ENCODE peak calls at places on chromosomes 2 and 18, in nine cellular contexts. J is SJSA1, X is astrocyte of the spinal cord, N is IMR-90, W is BE2C, S is body of pancreas, F is right cardiac atrium, Q is GM06990, H is AG04449. O is an unnamed sample.
A peak's percentile ranks its signal among the peaks of the same experiment; 100 is the strongest.

GRCh38 chr2:10036095-10036879 is 7.1 kb upstream of the KLF11 start:
- DNase-seq in J (peak; percentile 85), X (peak; percentile 59), N (peak; percentile 63), W (no peak), S (peak; percentile 92), F (peak; percentile 87), Q (no peak), H (peak; percentile 31), O (peak; percentile 39)

GRCh38 chr2:62831729-62832128 is 126.2 kb downstream of the EHBP1 start:
- DNase-seq in J (no peak), X (no peak), N (no peak), W (no peak), S (no peak), F (no peak), Q (peak; percentile 9), H (no peak), O (no peak)

GRCh38 chr2:96374211-96374951 is 38.8 kb downstream of the NCAPH start:
- DNase-seq in J (no peak), X (peak; percentile 20), N (peak; percentile 39), W (peak; percentile 61), S (peak; percentile 82), F (peak; percentile 79), Q (no peak), H (no peak), O (no peak)

GRCh38 chr18:22674300-22674699 is 256.6 kb upstream of the CTAGE1 start:
- DNase-seq in J (peak; percentile 65), X (peak; percentile 96), N (peak; percentile 94), W (no peak), S (no peak), F (no peak), Q (no peak), H (peak; percentile 80), O (peak; percentile 91)

GRCh38 chr2:240970104-240970503 is 28.3 kb upstream of the SNED1 start:
- DNase-seq in J (no peak), X (no peak), N (no peak), W (no peak), S (no peak), F (no peak), Q (no peak), H (no peak), O (no peak)

GRCh38 chr18:63684718-63685117 is 18.0 kb upstream of the SERPINB11 start:
- DNase-seq in J (no peak), X (no peak), N (no peak), W (no peak), S (no peak), F (no peak), Q (no peak), H (no peak), O (no peak)

GRCh38 chr2:143205106-143205764 is 76.0 kb downstream of the ARHGAP15 start:
- DNase-seq in J (no peak), X (peak; percentile 3), N (peak; percentile 8), W (no peak), S (no peak), F (no peak), Q (no peak), H (no peak), O (peak; percentile 13)

GRCh38 chr2:74535440-74535965 is 5.8 kb downstream of the HTRA2 start:
- DNase-seq in J (no peak), X (no peak), N (no peak), W (no peak), S (no peak), F (no peak), Q (no peak), H (no peak), O (no peak)

GRCh38 chr2:9288681-9289338 is 82.2 kb downstream of the ASAP2 start:
- DNase-seq in J (no peak), X (no peak), N (peak; percentile 44), W (no peak), S (no peak), F (no peak), Q (no peak), H (no peak), O (no peak)

GRCh38 chr18:9147440-9148238 is 11.1 kb downstream of the ANKRD12 start:
- DNase-seq in J (no peak), X (peak; percentile 79), N (peak; percentile 81), W (peak; percentile 14), S (peak; percentile 60), F (no peak), Q (peak; percentile 73), H (peak; percentile 28), O (peak; percentile 85)

GRCh38 chr18:23059541-23060465 is 75.5 kb upstream of the CABLES1 start:
- DNase-seq in J (no peak), X (no peak), N (peak; percentile 26), W (no peak), S (no peak), F (no peak), Q (no peak), H (no peak), O (peak; percentile 30)

GRCh38 chr2:157107460-157107859 is 150.0 kb upstream of the GALNT5 start:
- DNase-seq in J (no peak), X (no peak), N (no peak), W (no peak), S (no peak), F (no peak), Q (no peak), H (no peak), O (no peak)

GRCh38 chr18:46859855-46860254 is 57.5 kb downstream of the PIAS2 start:
- DNase-seq in J (no peak), X (peak; percentile 54), N (peak; percentile 46), W (no peak), S (no peak), F (no peak), Q (peak; percentile 29), H (no peak), O (peak; percentile 7)

GRCh38 chr2:215950009-215950408 is 63.3 kb downstream of the MREG start:
- DNase-seq in J (no peak), X (peak; percentile 70), N (peak; percentile 67), W (no peak), S (no peak), F (no peak), Q (peak; percentile 22), H (no peak), O (peak; percentile 49)

GRCh38 chr2:151553-152328 is 105.4 kb upstream of the FAM110C start:
- DNase-seq in J (no peak), X (no peak), N (no peak), W (no peak), S (no peak), F (no peak), Q (no peak), H (no peak), O (no peak)
- H3K4me3 ChIP-seq in J (no peak overlapping the region), X (no peak overlapping the region), N (no peak overlapping the region), W (no peak overlapping the region), S (no peak overlapping the region), F (no peak overlapping the region), Q (no peak overlapping the region), H (no peak overlapping the region), O (no peak overlapping the region)

DNA sequence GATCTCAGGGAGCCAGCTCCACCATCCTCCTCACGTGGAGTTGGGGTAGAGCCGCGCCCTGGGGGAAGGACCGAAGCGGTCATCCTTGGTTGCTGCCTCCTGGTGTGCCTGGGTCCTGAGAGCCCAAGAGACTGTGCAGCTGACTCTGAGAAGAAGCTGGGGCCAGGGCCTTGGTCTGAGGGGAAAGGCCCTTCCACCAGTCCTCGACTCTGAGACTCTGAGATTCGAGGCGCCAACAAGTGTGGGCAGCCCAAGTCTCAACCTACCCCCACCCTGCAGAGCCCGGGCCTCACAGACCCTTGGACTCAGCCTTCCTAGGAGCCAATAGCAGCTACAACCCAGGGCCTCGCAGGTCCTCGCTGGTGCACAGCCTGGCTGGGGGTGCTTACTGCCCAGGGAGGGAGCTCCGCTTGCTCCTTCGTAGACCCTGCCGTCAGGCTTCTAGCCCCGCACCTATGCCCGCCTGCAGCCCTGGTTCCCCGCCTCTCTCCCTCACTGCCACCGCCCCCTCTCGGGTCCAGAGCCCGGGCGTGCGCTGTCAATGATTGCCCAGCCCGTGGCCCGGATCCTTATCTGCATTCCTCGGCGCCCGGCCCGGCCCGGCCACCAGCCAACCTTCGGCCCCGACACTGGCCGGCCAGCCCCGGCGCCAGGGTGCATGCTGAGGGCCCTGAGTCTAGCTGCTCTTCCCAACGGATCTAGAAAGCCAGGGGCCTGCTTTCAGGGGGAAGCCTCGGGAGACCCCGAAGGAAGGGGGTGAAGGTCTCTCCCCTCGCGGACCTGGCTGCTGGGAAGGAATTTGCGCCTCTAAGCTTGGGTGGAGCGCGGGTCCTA is 2.0 kb downstream of the IHH start:
- DNase-seq in J (no peak), X (no peak), N (no peak), W (no peak), S (peak; percentile 86), F (peak; percentile 88), Q (no peak), H (no peak), O (no peak)
- H3K4me3 ChIP-seq in J (no peak overlapping the region), X (peak overlapping the region; percentile 1), N (no peak overlapping the region), W (no peak overlapping the region), S (no peak overlapping the region), F (no peak overlapping the region), Q (no peak overlapping the region), H (no peak overlapping the region), O (no peak overlapping the region)

GRCh38 chr2:39264733-39265132 is 21.0 kb upstream of the CDKL4 start:
- DNase-seq in J (no peak), X (no peak), N (no peak), W (no peak), S (no peak), F (no peak), Q (no peak), H (no peak), O (no peak)

GRCh38 chr2:39266906-39267434 is 23.2 kb upstream of the CDKL4 start:
- DNase-seq in J (no peak), X (peak; percentile 23), N (peak; percentile 23), W (no peak), S (no peak), F (no peak), Q (no peak), H (no peak), O (no peak)

GRCh38 chr2:39260087-39260486 is 16.3 kb upstream of the CDKL4 start:
- DNase-seq in J (no peak), X (no peak), N (no peak), W (no peak), S (no peak), F (no peak), Q (no peak), H (no peak), O (no peak)

GRCh38 chr2:39266139-39266805 is 22.5 kb upstream of the CDKL4 start:
- DNase-seq in J (no peak), X (no peak), N (peak; percentile 36), W (no peak), S (no peak), F (no peak), Q (peak; percentile 48), H (no peak), O (no peak)

GRCh38 chr2:39265315-39265714 is 21.5 kb upstream of the CDKL4 start:
- DNase-seq in J (no peak), X (no peak), N (no peak), W (no peak), S (no peak), F (no peak), Q (peak; percentile 25), H (no peak), O (no peak)
- H3K4me3 ChIP-seq in J (no peak overlapping the region), X (no peak overlapping the region), N (no peak overlapping the region), W (no peak overlapping the region), S (no peak overlapping the region), F (no peak overlapping the region), Q (no peak overlapping the region), H (no peak overlapping the region), O (no peak overlapping the region)

DNA sequence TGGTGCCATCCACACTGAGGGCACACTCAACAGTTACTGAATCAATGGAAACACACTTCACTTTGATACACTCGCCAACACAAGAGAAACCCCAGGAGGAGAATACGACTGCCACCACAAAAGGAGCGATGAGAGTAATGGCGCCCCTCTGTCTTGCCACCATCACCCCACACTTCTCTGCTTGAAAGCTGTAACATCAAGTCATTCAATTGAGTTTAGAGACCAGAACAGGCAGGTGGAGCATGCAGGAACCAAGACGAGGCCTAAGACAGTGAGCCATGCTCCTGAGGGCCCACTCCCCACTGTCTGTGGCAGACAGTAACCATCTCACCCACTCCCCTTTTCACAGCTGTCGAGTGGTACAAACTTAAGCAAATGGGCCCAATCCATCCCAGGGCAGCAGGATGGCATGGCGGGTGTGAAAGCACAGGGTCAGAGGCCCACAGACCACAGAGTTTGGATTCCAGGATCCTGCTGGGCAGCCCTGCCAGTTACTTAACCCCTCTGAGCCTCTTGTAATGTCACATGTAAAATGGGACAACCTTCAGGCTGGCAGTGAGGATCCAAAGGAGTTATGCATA is 101.9 kb downstream of the TNS1 start:
- DNase-seq in J (no peak), X (no peak), N (no peak), W (no peak), S (no peak), F (no peak), Q (no peak), H (no peak), O (no peak)
- H3K4me3 ChIP-seq in J (no peak overlapping the region), X (no peak overlapping the region), N (no peak overlapping the region), W (no peak overlapping the region), S (no peak overlapping the region), F (no peak overlapping the region), Q (no peak overlapping the region), H (no peak overlapping the region), O (no peak overlapping the region)